ENCODE peak calls at places on chromosomes 2 and 18, in ten cellular contexts. One of them, this sample, is unnamed.
A peak's percentile ranks its signal among the peaks of the same experiment; 100 is the strongest.

GRCh38 chr2:53670351-53670750 is 97.3 kb upstream of the CHAC2 start:
- DNase-seq in lower lobe of right lung: no peak
- DNase-seq in H4: no peak
- DNase-seq in MCF 10A: no peak
- DNase-seq in GM23248: peak; percentile 12
- DNase-seq in NCI-H1694 treated with DMSO at 0.1 percent for 48 hours: no peak
- DNase-seq in activated T-cell treated with anti-CD3 and anti-CD28 coated beads for 1 hour: no peak
- DNase-seq in activated naive CD4-positive, alpha-beta T cell treated with anti-CD3 and anti-CD28 coated beads, Interleukin-2, amount 50 U/mL, for 16 hours: no peak
- DNase-seq in germinal center: no peak
- DNase-seq in stimulated activated CD8-positive, alpha-beta memory T cell treated with anti-CD3 and anti-CD28 coated beads, Interleukin-15, amount 100 ng/mL, for 24 hours: no peak
- DNase-seq in this sample: no peak

GRCh38 chr2:68411397-68412126 is 46.5 kb downstream of the PLEK start:
- DNase-seq in NCI-H1694 treated with DMSO at 0.1 percent for 48 hours: no peak
- DNase-seq in GM23248: no peak
- DNase-seq in activated T-cell treated with anti-CD3 and anti-CD28 coated beads for 1 hour: no peak
- DNase-seq in H4: no peak
- DNase-seq in activated naive CD4-positive, alpha-beta T cell treated with anti-CD3 and anti-CD28 coated beads, Interleukin-2, amount 50 U/mL, for 16 hours: no peak
- DNase-seq in MCF 10A: no peak
- DNase-seq in germinal center: no peak
- DNase-seq in lower lobe of right lung: no peak
- DNase-seq in stimulated activated CD8-positive, alpha-beta memory T cell treated with anti-CD3 and anti-CD28 coated beads, Interleukin-15, amount 100 ng/mL, for 24 hours: no peak
- DNase-seq in this sample: no peak

GRCh38 chr2:224793961-224794360 is 77.8 kb upstream of the CCDC195 start:
- DNase-seq in germinal center: no peak
- DNase-seq in activated naive CD4-positive, alpha-beta T cell treated with anti-CD3 and anti-CD28 coated beads, Interleukin-2, amount 50 U/mL, for 16 hours: no peak
- DNase-seq in lower lobe of right lung: no peak
- DNase-seq in NCI-H1694 treated with DMSO at 0.1 percent for 48 hours: no peak
- DNase-seq in GM23248: peak; percentile 82
- DNase-seq in MCF 10A: no peak
- DNase-seq in activated T-cell treated with anti-CD3 and anti-CD28 coated beads for 1 hour: no peak
- DNase-seq in stimulated activated CD8-positive, alpha-beta memory T cell treated with anti-CD3 and anti-CD28 coated beads, Interleukin-15, amount 100 ng/mL, for 24 hours: no peak
- DNase-seq in H4: no peak
- DNase-seq in this sample: no peak

GRCh38 chr2:149410701-149411484 is 80.5 kb downstream of the LYPD6 start:
- DNase-seq in GM23248: peak; percentile 87
- DNase-seq in germinal center: no peak
- DNase-seq in stimulated activated CD8-positive, alpha-beta memory T cell treated with anti-CD3 and anti-CD28 coated beads, Interleukin-15, amount 100 ng/mL, for 24 hours: no peak
- DNase-seq in H4: peak; percentile 64
- DNase-seq in MCF 10A: peak; percentile 82
- DNase-seq in lower lobe of right lung: no peak
- DNase-seq in NCI-H1694 treated with DMSO at 0.1 percent for 48 hours: no peak
- DNase-seq in activated T-cell treated with anti-CD3 and anti-CD28 coated beads for 1 hour: no peak
- DNase-seq in activated naive CD4-positive, alpha-beta T cell treated with anti-CD3 and anti-CD28 coated beads, Interleukin-2, amount 50 U/mL, for 16 hours: no peak
- DNase-seq in this sample: no peak

GRCh38 chr2:107645586-107645985 is 181.1 kb upstream of the RGPD4 start:
- DNase-seq in activated T-cell treated with anti-CD3 and anti-CD28 coated beads for 1 hour: no peak
- DNase-seq in germinal center: no peak
- DNase-seq in NCI-H1694 treated with DMSO at 0.1 percent for 48 hours: no peak
- DNase-seq in MCF 10A: no peak
- DNase-seq in H4: no peak
- DNase-seq in stimulated activated CD8-positive, alpha-beta memory T cell treated with anti-CD3 and anti-CD28 coated beads, Interleukin-15, amount 100 ng/mL, for 24 hours: no peak
- DNase-seq in lower lobe of right lung: no peak
- DNase-seq in activated naive CD4-positive, alpha-beta T cell treated with anti-CD3 and anti-CD28 coated beads, Interleukin-2, amount 50 U/mL, for 16 hours: no peak
- DNase-seq in GM23248: no peak
- DNase-seq in this sample: no peak

GRCh38 chr18:46577546-46577945 is 79.5 kb downstream of the LOXHD1 start:
- DNase-seq in stimulated activated CD8-positive, alpha-beta memory T cell treated with anti-CD3 and anti-CD28 coated beads, Interleukin-15, amount 100 ng/mL, for 24 hours: no peak
- DNase-seq in germinal center: no peak
- DNase-seq in MCF 10A: no peak
- DNase-seq in H4: no peak
- DNase-seq in NCI-H1694 treated with DMSO at 0.1 percent for 48 hours: no peak
- DNase-seq in lower lobe of right lung: no peak
- DNase-seq in GM23248: no peak
- DNase-seq in activated T-cell treated with anti-CD3 and anti-CD28 coated beads for 1 hour: no peak
- DNase-seq in activated naive CD4-positive, alpha-beta T cell treated with anti-CD3 and anti-CD28 coated beads, Interleukin-2, amount 50 U/mL, for 16 hours: no peak
- DNase-seq in this sample: no peak

GRCh38 chr18:48708807-48709206 is 170.0 kb downstream of the CTIF start:
- DNase-seq in NCI-H1694 treated with DMSO at 0.1 percent for 48 hours: no peak
- DNase-seq in activated naive CD4-positive, alpha-beta T cell treated with anti-CD3 and anti-CD28 coated beads, Interleukin-2, amount 50 U/mL, for 16 hours: no peak
- DNase-seq in activated T-cell treated with anti-CD3 and anti-CD28 coated beads for 1 hour: no peak
- DNase-seq in lower lobe of right lung: no peak
- DNase-seq in germinal center: no peak
- DNase-seq in stimulated activated CD8-positive, alpha-beta memory T cell treated with anti-CD3 and anti-CD28 coated beads, Interleukin-15, amount 100 ng/mL, for 24 hours: no peak
- DNase-seq in GM23248: no peak
- DNase-seq in H4: no peak
- DNase-seq in MCF 10A: no peak
- DNase-seq in this sample: no peak

GRCh38 chr2:241053576-241054251 is 48.4 kb downstream of the MTERF4 start:
- DNase-seq in lower lobe of right lung: no peak
- DNase-seq in H4: no peak
- DNase-seq in activated T-cell treated with anti-CD3 and anti-CD28 coated beads for 1 hour: no peak
- DNase-seq in MCF 10A: no peak
- DNase-seq in GM23248: no peak
- DNase-seq in germinal center: no peak
- DNase-seq in activated naive CD4-positive, alpha-beta T cell treated with anti-CD3 and anti-CD28 coated beads, Interleukin-2, amount 50 U/mL, for 16 hours: no peak
- DNase-seq in NCI-H1694 treated with DMSO at 0.1 percent for 48 hours: no peak
- DNase-seq in stimulated activated CD8-positive, alpha-beta memory T cell treated with anti-CD3 and anti-CD28 coated beads, Interleukin-15, amount 100 ng/mL, for 24 hours: no peak
- DNase-seq in this sample: no peak

GRCh38 chr18:58793361-58793760 is 71.3 kb upstream of the ZNF532 start:
- DNase-seq in GM23248: peak; percentile 89
- DNase-seq in NCI-H1694 treated with DMSO at 0.1 percent for 48 hours: no peak
- DNase-seq in activated naive CD4-positive, alpha-beta T cell treated with anti-CD3 and anti-CD28 coated beads, Interleukin-2, amount 50 U/mL, for 16 hours: no peak
- DNase-seq in germinal center: no peak
- DNase-seq in H4: peak; percentile 44
- DNase-seq in activated T-cell treated with anti-CD3 and anti-CD28 coated beads for 1 hour: no peak
- DNase-seq in lower lobe of right lung: no peak
- DNase-seq in stimulated activated CD8-positive, alpha-beta memory T cell treated with anti-CD3 and anti-CD28 coated beads, Interleukin-15, amount 100 ng/mL, for 24 hours: no peak
- DNase-seq in MCF 10A: peak; percentile 89
- DNase-seq in this sample: peak; percentile 12

This sample was measured in thoracic aorta.